ENCODE peak calls at places on chromosomes 2 and 18, in eight cellular contexts. I is A549; R is lower lobe of right lung; P is GM12865; G is CD8-positive, alpha-beta T cell; V is coronary artery; A is body of pancreas; F is AG04450. O is an unnamed sample.

GRCh38 chr2:68767031-68767961 is 32.7 kb downstream of the ARHGAP25 start:
- DNase-seq in G (peak), R (no peak), A (no peak), I (no peak), V (no peak), P (peak), F (no peak), O (no peak)

GRCh38 chr2:127410871-127411396 is 7.3 kb upstream of the PROC start:
- DNase-seq in A (no peak), R (no peak), P (peak), F (no peak), V (peak), G (no peak), I (peak), O (peak)

GRCh38 chr2:151766421-151767153 is 32.3 kb upstream of the NEB start:
- DNase-seq in V (no peak), A (no peak), P (peak), G (no peak), R (no peak), I (no peak), F (no peak), O (no peak)

GRCh38 chr2:122980672-122981071 is 1044.4 kb upstream of the CNTNAP5 start:
- DNase-seq in V (no peak), F (no peak), G (no peak), P (no peak), R (peak), A (no peak), I (no peak), O (no peak)

GRCh38 chr2:95179451-95179850 is 13.8 kb downstream of the ZNF2 start:
- DNase-seq in A (no peak), R (no peak), V (no peak), F (no peak), G (no peak), I (no peak), P (no peak), O (no peak)

GRCh38 chr2:22276696-22277095 is 1108.3 kb upstream of the KLHL29 start:
- DNase-seq in R (no peak), V (no peak), P (peak), A (no peak), I (no peak), F (no peak), G (no peak), O (no peak)

GRCh38 chr18:46407471-46408166 is 249.4 kb downstream of the LOXHD1 start:
- DNase-seq in G (no peak), R (no peak), I (no peak), F (no peak), A (no peak), P (no peak), V (no peak), O (peak)

GRCh38 chr2:118943286-118943685 is 1.3 kb downstream of the MARCO start:
- DNase-seq in R (no peak), F (no peak), A (no peak), I (no peak), V (no peak), G (no peak), P (no peak), O (no peak)

GRCh38 chr18:46398005-46398404 is 259.0 kb downstream of the LOXHD1 start:
- DNase-seq in F (no peak), P (no peak), I (no peak), A (no peak), R (no peak), V (no peak), G (no peak), O (no peak)

GRCh38 chr18:2905802-2906521 is 59.2 kb downstream of the EMILIN2 start:
- DNase-seq in G (peak), A (no peak), P (peak), V (peak), R (peak), I (peak), F (no peak), O (no peak)

GRCh38 chr2:53969285-53970094 is 1.3 kb downstream of the PSME4 start:
- DNase-seq in F (no peak), P (peak), A (no peak), V (no peak), I (peak), R (no peak), G (no peak), O (no peak)

GRCh38 chr2:226447338-226447885 is 352.2 kb downstream of the IRS1 start:
- DNase-seq in A (no peak), G (no peak), P (no peak), F (no peak), V (no peak), R (no peak), I (no peak), O (no peak)

GRCh38 chr18:13370995-13371625 is 152.6 kb downstream of the LDLRAD4 start:
- DNase-seq in A (no peak), P (no peak), V (peak), F (no peak), I (no peak), R (no peak), G (no peak), O (no peak)

GRCh38 chr18:73940721-73941120 is 206.9 kb downstream of the FBXO15 start:
- DNase-seq in V (no peak), F (no peak), R (no peak), A (no peak), G (no peak), I (no peak), P (no peak), O (no peak)

GRCh38 chr2:74867841-74868658 is 34.1 kb downstream of the HK2 start:
- DNase-seq in A (peak), I (peak), F (no peak), V (no peak), R (no peak), G (no peak), P (no peak), O (peak)

GRCh38 chr2:167990062-167990461 is 257.3 kb downstream of the STK39 start:
- DNase-seq in V (no peak), A (no peak), R (no peak), I (no peak), F (no peak), G (no peak), P (no peak), O (no peak)

GRCh38 chr2:236769981-236770671 is 200.5 kb downstream of the ACKR3 start:
- DNase-seq in I (peak), V (no peak), A (no peak), F (peak), R (no peak), P (no peak), G (no peak), O (peak)

GRCh38 chr2:181554511-181554910 is 97.3 kb downstream of the ITGA4 start:
- DNase-seq in P (no peak), R (no peak), G (no peak), I (no peak), F (no peak), V (no peak), A (no peak), O (no peak)

GRCh38 chr2:95269036-95269680 is 5.1 kb upstream of the PROM2 start:
- DNase-seq in P (no peak), G (no peak), R (peak), A (no peak), V (peak), I (no peak), F (no peak), O (no peak)

GRCh38 chr2:69088471-69088870 is 75.5 kb downstream of the ANTXR1 start:
- DNase-seq in A (no peak), F (no peak), I (peak), R (no peak), G (no peak), V (no peak), P (no peak), O (no peak)

GRCh38 chr2:48397846-48398245 is 132.1 kb upstream of the STON1 start:
- DNase-seq in P (no peak), G (no peak), A (no peak), V (no peak), F (no peak), I (no peak), R (no peak), O (no peak)

GRCh38 chr2:128329607-128330006 is 10.9 kb upstream of the HS6ST1 start:
- DNase-seq in G (no peak), I (no peak), P (no peak), V (no peak), F (no peak), A (no peak), R (no peak), O (no peak)

GRCh38 chr2:204110250-204111183 is 174.0 kb downstream of the ICOS start:
- DNase-seq in P (peak), R (no peak), I (no peak), G (peak), F (no peak), A (no peak), V (no peak), O (no peak)

GRCh38 chr18:75073654-75074053 is 135.3 kb downstream of the PTGR3 start:
- DNase-seq in I (no peak), P (no peak), V (no peak), A (no peak), R (no peak), G (no peak), F (no peak), O (no peak)

GRCh38 chr2:81467096-81467495 is 1162.5 kb upstream of the LRRTM1 start:
- DNase-seq in F (no peak), A (no peak), I (no peak), R (peak), P (no peak), V (no peak), G (no peak), O (no peak)

GRCh38 chr18:45212186-45213039 is 402.9 kb upstream of the SLC14A2 start:
- DNase-seq in V (no peak), R (peak), A (peak), G (peak), F (peak), P (peak), I (peak), O (peak)

GRCh38 chr2:168375195-168375798 is 80.8 kb upstream of the CERS6 start:
- DNase-seq in R (no peak), P (no peak), F (no peak), I (peak), A (no peak), V (no peak), G (no peak), O (no peak)

GRCh38 chr2:113175736-113176695 is 2.2 kb downstream of the PSD4 start:
- DNase-seq in V (no peak), R (no peak), P (peak), F (no peak), A (no peak), I (no peak), G (no peak), O (no peak)

GRCh38 chr18:22324191-22325131 is 93.3 kb downstream of the CTAGE1 start:
- DNase-seq in A (peak), G (no peak), I (no peak), V (no peak), R (peak), P (no peak), F (no peak), O (no peak)

GRCh38 chr2:122273785-122274419 is 518.5 kb downstream of the TSN start:
- DNase-seq in P (no peak), R (no peak), I (no peak), A (no peak), F (no peak), G (no peak), V (no peak), O (no peak)

GRCh38 chr2:121529439-121530209 is 1.1 kb upstream of the RNU4ATAC start:
- DNase-seq in A (peak), R (peak), G (no peak), P (no peak), V (no peak), F (peak), I (no peak), O (peak)

GRCh38 chr2:215811003-215811402 is 202.3 kb downstream of the MREG start:
- DNase-seq in F (no peak), V (no peak), G (no peak), I (no peak), R (no peak), A (no peak), P (peak), O (no peak)

GRCh38 chr2:155266579-155266978 is 568.1 kb downstream of the KCNJ3 start:
- DNase-seq in V (no peak), G (no peak), P (peak), F (no peak), R (no peak), I (peak), A (no peak), O (no peak)

GRCh38 chr2:70613510-70613909 is 59.9 kb upstream of the TGFA start:
- DNase-seq in F (no peak), A (no peak), I (no peak), V (no peak), G (no peak), R (no peak), P (no peak), O (no peak)

GRCh38 chr2:182446087-182446486 is 19.3 kb upstream of the PDE1A start:
- DNase-seq in P (no peak), V (no peak), A (no peak), G (no peak), F (no peak), I (no peak), R (no peak), O (no peak)

GRCh38 chr18:7000484-7001096 is 117.0 kb downstream of the LAMA1 start:
- DNase-seq in R (no peak), P (no peak), A (no peak), V (no peak), F (no peak), G (no peak), I (no peak), O (no peak)

GRCh38 chr2:96924775-96925747 is 55.2 kb upstream of the SEMA4C start:
- DNase-seq in A (no peak), R (no peak), I (no peak), P (no peak), G (peak), V (no peak), F (no peak), O (no peak)

GRCh38 chr2:174340400-174341300 is 5.9 kb downstream of the SP9 start:
- DNase-seq in I (peak), A (no peak), V (no peak), G (no peak), R (no peak), P (no peak), F (no peak), O (no peak)

GRCh38 chr2:174342600-174343342 is 8.0 kb downstream of the SP9 start:
- DNase-seq in V (no peak), I (no peak), R (no peak), F (no peak), A (no peak), G (no peak), P (no peak), O (no peak)

GRCh38 chr2:174339971-174340399 is 5.2 kb downstream of the SP9 start:
- DNase-seq in I (peak), R (no peak), P (no peak), F (no peak), G (no peak), A (no peak), V (no peak), O (no peak)

GRCh38 chr2:174341995-174342571 is 7.3 kb downstream of the SP9 start:
- DNase-seq in P (no peak), F (no peak), R (no peak), G (no peak), A (no peak), I (no peak), V (no peak), O (no peak)

DNA sequence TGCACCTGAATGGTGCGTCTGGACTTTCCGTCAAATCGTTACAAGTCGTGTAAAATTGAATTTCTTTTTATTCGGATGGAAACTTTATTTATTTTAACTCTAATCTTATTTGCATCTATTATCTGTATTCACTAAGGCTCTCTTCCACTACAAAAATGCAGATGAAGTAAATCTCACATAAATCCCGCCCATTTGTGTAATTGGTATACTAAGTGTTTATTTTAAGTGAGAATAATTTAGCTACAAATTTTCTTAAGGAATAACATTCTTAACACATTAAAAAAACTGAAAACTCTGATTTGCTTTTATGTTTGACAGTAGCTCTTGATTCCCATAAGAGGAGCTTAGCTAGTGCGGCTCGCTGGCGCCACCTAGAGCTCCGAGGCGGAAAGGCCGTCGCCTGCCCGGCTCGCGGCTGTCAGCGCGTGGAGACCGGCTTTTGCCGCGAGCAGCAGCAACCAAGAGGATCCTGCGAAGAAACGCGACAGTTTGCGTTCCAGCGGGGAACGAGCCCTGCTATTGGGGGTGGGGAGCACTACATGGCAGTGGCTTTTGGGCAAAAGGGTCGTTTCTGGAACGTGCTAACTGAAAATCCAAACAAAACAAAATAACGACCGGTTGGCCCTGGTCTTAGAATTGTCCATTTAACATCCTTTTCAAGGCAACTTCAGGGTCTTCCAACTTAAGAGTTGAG is 6.7 kb downstream of the SP9 start:
- DNase-seq in F (peak), R (peak), G (peak), I (peak), P (peak), V (peak), A (peak), O (peak)
- H3K4me3 ChIP-seq in F (peak), R (no peak), G (no peak), I (no peak), P (no peak), V (peak), A (no peak), O (no peak)

DNA sequence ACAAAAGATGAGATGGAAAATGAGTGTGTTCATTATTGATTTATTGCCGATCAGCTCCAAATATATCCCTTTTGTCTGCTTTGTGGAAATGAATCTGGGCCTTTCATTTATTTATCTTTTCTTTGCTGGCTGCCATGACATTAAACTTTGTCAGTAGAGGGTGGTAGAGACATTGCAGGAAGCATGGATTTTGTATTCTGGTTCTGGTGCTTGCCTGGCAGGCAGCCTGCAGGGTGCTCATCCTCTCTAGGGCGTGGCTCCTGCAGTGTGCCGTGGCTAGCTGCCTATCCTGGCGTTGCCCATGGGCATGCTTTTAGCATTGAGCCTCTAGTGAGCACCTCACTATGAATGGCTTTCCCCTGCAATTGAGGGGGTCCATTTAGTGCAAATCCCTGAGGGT is 593.1 kb downstream of the RNF144A start:
- DNase-seq in P (no peak), A (no peak), F (no peak), G (no peak), V (no peak), I (peak), R (no peak), O (no peak)
- TF ChIP-seq CTCF in P (no peak), A (no peak), F (no peak), G (no peak), V (no peak), I (peak), R (no peak), O (no peak)

GRCh38 chr2:176514276-176514675 is 245.0 kb downstream of the MTX2 start:
- DNase-seq in V (no peak), G (no peak), F (no peak), A (no peak), R (no peak), P (no peak), I (no peak), O (no peak)
- H3K4me3 ChIP-seq in V (no peak), G (no peak), F (no peak), A (no peak), R (no peak), P (no peak), I (no peak), O (no peak)

GRCh38 chr2:64766841-64767669 is 113.3 kb upstream of the SERTAD2 start:
- DNase-seq in A (no peak), I (no peak), F (no peak), P (peak), R (no peak), G (no peak), V (no peak), O (no peak)

GRCh38 chr2:64769392-64770044 is 115.8 kb upstream of the SERTAD2 start:
- DNase-seq in G (no peak), F (no peak), V (no peak), I (peak), P (no peak), A (no peak), R (no peak), O (no peak)

GRCh38 chr2:64770137-64770780 is 116.5 kb upstream of the SERTAD2 start:
- DNase-seq in R (no peak), A (no peak), P (no peak), F (no peak), G (no peak), I (no peak), V (no peak), O (no peak)

GRCh38 chr2:64768426-64769033 is 114.8 kb upstream of the SERTAD2 start:
- DNase-seq in V (no peak), G (no peak), F (no peak), I (no peak), A (no peak), R (no peak), P (no peak), O (no peak)

DNA sequence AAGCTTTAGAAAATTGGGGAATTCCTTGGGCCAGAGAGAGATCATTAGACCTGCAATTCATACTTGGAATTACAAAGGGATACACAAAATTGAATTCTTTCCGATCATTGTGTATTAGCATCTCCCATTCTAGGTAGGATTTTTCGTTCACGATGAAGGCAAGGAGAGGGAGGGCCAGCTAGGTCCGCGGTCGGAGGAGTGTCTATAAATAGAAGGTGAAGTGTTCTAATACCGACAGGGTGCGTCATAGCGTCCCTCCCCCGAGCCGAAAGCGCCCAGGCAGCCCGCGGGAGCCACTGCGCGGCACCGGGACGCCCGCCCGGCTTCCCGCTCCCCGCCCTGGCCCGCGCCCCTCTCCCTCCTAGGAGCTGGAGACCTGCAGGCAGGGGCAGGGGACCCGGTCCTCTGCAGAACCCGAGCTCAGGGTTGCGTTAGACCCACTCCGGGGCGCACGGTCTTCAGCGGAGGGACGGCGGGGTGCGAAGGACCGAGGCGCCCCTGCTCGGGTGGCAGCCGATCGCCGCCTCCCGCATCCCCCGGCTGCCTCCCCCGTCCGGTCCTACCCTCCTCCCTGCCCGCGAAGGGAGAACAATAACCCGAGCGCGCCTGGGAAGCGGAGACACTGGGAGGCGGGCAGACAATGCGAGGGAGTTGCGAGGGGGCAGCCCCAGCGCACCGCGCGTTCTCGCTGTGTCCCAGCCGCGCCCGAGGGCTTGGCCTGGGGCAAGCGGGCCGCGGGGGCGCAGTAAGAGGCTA is 114.1 kb upstream of the SERTAD2 start:
- DNase-seq in V (peak), I (peak), P (peak), F (peak), R (peak), G (peak), A (peak), O (peak)
- TF ChIP-seq CTCF in V (peak), I (peak), P (no peak), F (no peak), R (peak), G (no peak), A (no peak), O (no peak)